ENCODE peak calls at places on chromosome 20, in ten cellular contexts. M, I, Z, D, E, B, T, F, R and H are unnamed samples.

GRCh38 chr20:44066645-44067606 is 120.1 kb downstream of the JPH2 start:
- DNase-seq in M (no peak), I (no peak), Z (no peak), D (no peak), E (no peak), B (no peak), T (no peak), F (no peak), R (no peak), H (no peak)

GRCh38 chr20:12289476-12289875 is 371.8 kb downstream of the BTBD3 start:
- DNase-seq in M (no peak), I (no peak), Z (no peak), D (no peak), E (no peak), B (no peak), T (no peak), F (no peak), R (no peak), H (no peak)

GRCh38 chr20:17835941-17836861 is 132.4 kb downstream of the SNX5 start:
- DNase-seq in M (no peak), I (peak; percentile 79), Z (no peak), D (no peak), E (peak; percentile 84), B (no peak), T (peak; percentile 88), F (no peak), R (peak; percentile 99), H (no peak)

GRCh38 chr20:51725584-51726176 is 42.5 kb downstream of the ATP9A start:
- DNase-seq in M (no peak), I (no peak), Z (no peak), D (no peak), E (no peak), B (no peak), T (no peak), F (no peak), R (no peak), H (no peak)

GRCh38 chr20:16528078-16528477 is 45.2 kb downstream of the KIF16B start:
- DNase-seq in M (peak; percentile 88), I (peak; percentile 3), Z (no peak), D (no peak), E (peak; percentile 63), B (no peak), T (no peak), F (no peak), R (peak; percentile 76), H (no peak)

GRCh38 chr20:58021481-58021880 is 207.0 kb downstream of the ANKRD60 start:
- DNase-seq in M (no peak), I (no peak), Z (no peak), D (no peak), E (peak; percentile 67), B (no peak), T (peak; percentile 77), F (no peak), R (peak; percentile 7), H (no peak)

GRCh38 chr20:63691711-63692435 is 4.6 kb upstream of the TNFRSF6B start:
- DNase-seq in M (no peak), I (no peak), Z (no peak), D (no peak), E (no peak), B (no peak), T (peak; percentile 32), F (no peak), R (no peak), H (no peak)

GRCh38 chr20:7792131-7792869 is 148.0 kb downstream of the HAO1 start:
- DNase-seq in M (no peak), I (peak; percentile 71), Z (no peak), D (no peak), E (no peak), B (no peak), T (no peak), F (no peak), R (peak; percentile 1), H (no peak)

GRCh38 chr20:44745560-44746366 is at the start of gene KCNK15:
- DNase-seq in M (peak; percentile 13), I (no peak), Z (peak; percentile 14), D (peak; percentile 8), E (peak; percentile 63), B (no peak), T (peak; percentile 68), F (no peak), R (peak; percentile 33), H (no peak)

GRCh38 chr20:35618372-35619131 is 2.9 kb downstream of the SPAG4 start:
- DNase-seq in M (no peak), I (peak; percentile 16), Z (no peak), D (no peak), E (peak; percentile 26), B (no peak), T (no peak), F (no peak), R (peak; percentile 32), H (no peak)

GRCh38 chr20:58148891-58149290 is 79.6 kb downstream of the ANKRD60 start:
- DNase-seq in M (no peak), I (no peak), Z (no peak), D (no peak), E (no peak), B (no peak), T (no peak), F (no peak), R (no peak), H (no peak)

GRCh38 chr20:10328897-10329255 is 105.1 kb downstream of the MKKS start:
- DNase-seq in M (no peak), I (no peak), Z (no peak), D (no peak), E (no peak), B (no peak), T (no peak), F (no peak), R (no peak), H (no peak)

GRCh38 chr20:38599410-38599882 is 2.2 kb upstream of the ARHGAP40 start:
- DNase-seq in M (no peak), I (no peak), Z (no peak), D (no peak), E (no peak), B (no peak), T (peak; percentile 85), F (no peak), R (peak; percentile 56), H (no peak)

GRCh38 chr20:64253443-64253842 is 2.1 kb upstream of the PCMTD2 start:
- DNase-seq in M (no peak), I (no peak), Z (no peak), D (no peak), E (no peak), B (no peak), T (no peak), F (no peak), R (no peak), H (no peak)

GRCh38 chr20:43937586-43937985 is 22.9 kb downstream of the TOX2 start:
- DNase-seq in M (no peak), I (no peak), Z (no peak), D (no peak), E (peak; percentile 54), B (no peak), T (no peak), F (no peak), R (peak; percentile 73), H (no peak)

GRCh38 chr20:51469046-51469445 is 73.5 kb downstream of the NFATC2 start:
- DNase-seq in M (no peak), I (no peak), Z (no peak), D (no peak), E (no peak), B (no peak), T (no peak), F (no peak), R (no peak), H (no peak)

GRCh38 chr20:50655325-50655880 is 35.9 kb downstream of the RIPOR3 start:
- DNase-seq in M (no peak), I (no peak), Z (no peak), D (no peak), E (peak; percentile 78), B (no peak), T (peak; percentile 86), F (no peak), R (peak; percentile 94), H (no peak)